ENCODE peak calls at places on chromosomes 2 and 18, in eight cellular contexts. F, Y, U, S, O, R, Z and A are unnamed samples.

GRCh38 chr2:82779981-82780380 is 1679.1 kb downstream of the SUCLG1 start:
- DNase-seq in F (peak), S (no peak), O (no peak), R (no peak), Y (no peak), Z (no peak), U (no peak), A (no peak)

GRCh38 chr18:63198868-63199742 is 120.5 kb downstream of the BCL2 start:
- DNase-seq in R (no peak), Z (no peak), U (no peak), Y (no peak), F (no peak), O (no peak), S (no peak), A (no peak)

GRCh38 chr2:238163494-238164198 is 4.9 kb downstream of the ERFE start:
- DNase-seq in F (no peak), U (no peak), Z (no peak), O (no peak), Y (no peak), R (no peak), S (peak), A (no peak)

GRCh38 chr2:97858442-97858841 is 137.3 kb downstream of the TMEM131 start:
- DNase-seq in U (no peak), F (no peak), O (no peak), R (no peak), S (no peak), Z (no peak), Y (no peak), A (no peak)

GRCh38 chr2:28422903-28423741 is 30.5 kb downstream of the FOSL2 start:
- DNase-seq in Z (no peak), S (no peak), F (no peak), Y (no peak), O (no peak), R (no peak), U (no peak), A (no peak)

GRCh38 chr2:33268246-33268831 is 208.1 kb upstream of the RASGRP3 start:
- DNase-seq in Z (no peak), S (peak), F (no peak), R (no peak), Y (no peak), U (no peak), O (no peak), A (no peak)

GRCh38 chr2:27441226-27441926 is 805 bp upstream of the KRTCAP3 start:
- DNase-seq in S (no peak), R (no peak), Y (no peak), Z (no peak), O (no peak), U (no peak), F (no peak), A (no peak)

GRCh38 chr2:148653437-148653836 is 8.9 kb downstream of the EPC2 start:
- DNase-seq in S (no peak), Z (no peak), R (no peak), Y (no peak), O (no peak), U (no peak), F (no peak), A (no peak)

GRCh38 chr2:236309669-236310029 is 45.4 kb upstream of the ASB18 start:
- DNase-seq in Y (no peak), S (peak), U (no peak), F (peak), R (peak), O (no peak), Z (no peak), A (no peak)